ENCODE peak calls at places on chromosomes 1 and 21, in seven cellular contexts. Y, O, N, W, S, F and C are unnamed samples.

GRCh38 chr21:37765501-37765900 is 150.8 kb downstream of the KCNJ6 start:
- DNase-seq in Y (no peak), O (no peak), N (no peak), W (no peak), S (no peak), F (no peak), C (peak)

GRCh38 chr1:90778487-90778886 is 61.4 kb upstream of the BARHL2 start:
- DNase-seq in Y (no peak), O (no peak), N (no peak), W (no peak), S (no peak), F (no peak), C (no peak)

GRCh38 chr1:162004441-162004950 is 19.2 kb downstream of the OLFML2B start:
- DNase-seq in Y (no peak), O (no peak), N (no peak), W (no peak), S (no peak), F (no peak), C (no peak)

GRCh38 chr1:67367370-67368345 is 60.0 kb downstream of the IL12RB2 start:
- DNase-seq in Y (peak), O (peak), N (peak), W (peak), S (no peak), F (peak), C (no peak)

GRCh38 chr1:22832414-22832786 is 121.8 kb downstream of the EPHB2 start:
- DNase-seq in Y (peak), O (no peak), N (no peak), W (peak), S (no peak), F (no peak), C (peak)

GRCh38 chr1:58879464-58879863 is 95.6 kb upstream of the JUN start:
- DNase-seq in Y (peak), O (no peak), N (no peak), W (no peak), S (no peak), F (no peak), C (no peak)

GRCh38 chr1:166511754-166512153 is 327.5 kb upstream of the POGK start:
- DNase-seq in Y (no peak), O (no peak), N (no peak), W (no peak), S (no peak), F (no peak), C (peak)

GRCh38 chr1:192763243-192763642 is 45.6 kb upstream of the RGS2 start:
- DNase-seq in Y (peak), O (no peak), N (no peak), W (no peak), S (no peak), F (no peak), C (peak)

GRCh38 chr1:48680411-48681035 is 96.2 kb downstream of the BEND5 start:
- DNase-seq in Y (no peak), O (no peak), N (no peak), W (no peak), S (no peak), F (no peak), C (no peak)

GRCh38 chr1:184489908-184490307 is 103.1 kb downstream of the C1orf21 start:
- DNase-seq in Y (no peak), O (no peak), N (no peak), W (no peak), S (no peak), F (no peak), C (no peak)

GRCh38 chr1:193190096-193190744 is 3.8 kb upstream of the B3GALT2 start:
- DNase-seq in Y (peak), O (no peak), N (no peak), W (peak), S (no peak), F (no peak), C (no peak)

GRCh38 chr1:204268101-204268500 is 54.3 kb upstream of the GOLT1A start:
- DNase-seq in Y (no peak), O (no peak), N (no peak), W (no peak), S (no peak), F (no peak), C (no peak)

GRCh38 chr1:52423771-52424170 is 19.4 kb downstream of the PRPF38A start:
- DNase-seq in Y (no peak), O (no peak), N (no peak), W (no peak), S (no peak), F (no peak), C (no peak)

GRCh38 chr1:226403522-226404034 is 4.3 kb downstream of the PARP1 start:
- DNase-seq in Y (peak), O (no peak), N (no peak), W (no peak), S (no peak), F (no peak), C (no peak)

DNA sequence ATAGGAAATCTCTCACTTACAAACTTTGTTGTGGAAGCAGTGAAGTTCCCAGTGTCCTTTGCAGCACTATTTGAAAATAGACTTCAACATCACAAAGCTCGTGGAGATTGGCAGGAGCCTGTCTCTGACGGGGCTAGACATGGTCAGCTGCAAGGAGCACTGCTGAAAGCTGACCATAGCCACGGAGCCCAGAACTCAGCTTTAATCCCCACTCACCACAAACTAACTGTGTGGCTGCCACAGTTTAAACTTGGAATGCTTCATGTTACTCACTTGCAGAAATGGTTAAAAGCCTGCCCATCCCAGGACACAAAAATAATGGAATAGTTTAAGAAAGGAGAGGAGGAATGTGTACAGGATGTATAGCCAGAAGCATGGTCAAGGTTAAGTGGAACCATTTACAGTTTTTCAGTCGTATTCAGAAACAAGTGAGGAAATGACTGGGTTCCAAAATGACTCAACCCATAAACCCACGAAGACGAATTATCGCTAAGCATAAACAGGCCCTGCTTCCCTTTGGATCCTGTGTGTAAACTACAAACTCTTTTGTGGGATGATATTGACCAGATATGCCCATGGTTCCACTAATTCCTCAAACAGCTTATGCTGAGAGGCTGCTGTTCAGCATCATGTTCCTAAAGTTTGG is 18.2 kb downstream of the DNALI1 start:
- DNase-seq in Y (peak), O (no peak), N (no peak), W (no peak), S (no peak), F (no peak), C (no peak)
- H3K27ac ChIP-seq in Y (peak), O (no peak), N (no peak), W (no peak), S (no peak), F (no peak), C (peak)

DNA sequence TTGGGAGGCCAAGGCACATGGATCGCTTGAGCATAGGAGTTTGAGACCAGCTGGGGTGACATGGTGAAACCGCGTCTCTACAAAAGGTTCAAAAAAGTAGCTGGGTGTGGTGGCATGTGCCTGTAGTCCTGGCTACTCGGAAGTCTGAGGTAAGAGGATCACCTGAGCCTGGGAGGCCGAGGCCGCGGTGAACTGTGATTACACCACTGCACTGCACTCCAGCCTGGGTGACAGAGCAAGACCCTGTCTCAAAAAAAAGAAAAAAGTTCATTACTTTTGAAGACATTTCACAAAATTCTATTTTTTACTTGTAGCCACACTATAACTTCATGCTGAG is 2.1 kb upstream of the DENND2C start:
- DNase-seq in Y (no peak), O (no peak), N (no peak), W (no peak), S (no peak), F (no peak), C (no peak)
- H3K27ac ChIP-seq in Y (no peak), O (no peak), N (no peak), W (no peak), S (peak), F (no peak), C (peak)

GRCh38 chr21:43654806-43655489 is 4.3 kb downstream of the HSF2BP start:
- DNase-seq in Y (peak), O (no peak), N (no peak), W (no peak), S (no peak), F (no peak), C (no peak)

GRCh38 chr21:43659136-43660000 is at the start of the genes HSF2BP and RRP1B:
- DNase-seq in Y (peak), O (peak), N (peak), W (peak), S (peak), F (peak), C (no peak)

GRCh38 chr21:43657355-43658093 is 1.8 kb downstream of the HSF2BP start:
- DNase-seq in Y (no peak), O (no peak), N (peak), W (no peak), S (peak), F (peak), C (no peak)

GRCh38 chr21:43658769-43659135 is 536 bp downstream of the HSF2BP start:
- DNase-seq in Y (no peak), O (no peak), N (no peak), W (no peak), S (peak), F (peak), C (no peak)

DNA sequence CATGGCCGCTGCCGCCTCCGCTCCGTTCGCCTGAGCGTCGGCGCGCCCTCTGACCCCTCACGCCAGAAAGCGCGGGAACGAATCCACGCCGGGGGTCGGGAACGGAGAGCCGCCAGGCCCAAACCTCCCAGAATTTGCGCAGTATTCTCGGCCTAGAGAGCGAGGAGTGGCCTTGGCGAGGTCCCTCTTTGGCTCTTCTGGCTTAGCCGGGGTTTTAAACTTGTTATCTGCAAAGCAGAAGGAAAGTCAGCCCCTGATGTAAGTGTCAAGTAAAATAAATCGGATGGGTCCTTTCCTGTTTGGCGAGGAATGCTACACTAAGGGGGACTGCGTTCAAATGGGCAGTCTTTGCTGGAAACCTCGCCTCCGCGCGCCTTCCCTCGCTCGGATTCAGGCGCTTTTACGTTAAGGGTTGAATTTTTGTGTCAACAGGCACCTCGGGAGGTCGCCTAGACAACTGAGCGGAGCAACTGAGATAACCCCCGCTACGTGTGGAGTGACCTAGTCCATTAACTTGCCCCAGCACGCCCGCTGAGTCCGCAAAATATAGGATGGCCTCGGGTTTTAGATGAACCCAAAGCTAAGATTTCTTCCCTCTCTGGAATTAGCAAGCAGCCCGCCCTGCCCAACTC is 1.1 kb downstream of the HSF2BP start:
- DNase-seq in Y (no peak), O (no peak), N (no peak), W (no peak), S (no peak), F (no peak), C (no peak)
- H3K27ac ChIP-seq in Y (no peak), O (no peak), N (peak), W (peak), S (no peak), F (peak), C (no peak)

GRCh38 chr1:61141288-61142044 is 59.1 kb downstream of the NFIA start:
- DNase-seq in Y (peak), O (no peak), N (no peak), W (peak), S (no peak), F (no peak), C (peak)

GRCh38 chr1:61142726-61143500 is 60.6 kb downstream of the NFIA start:
- DNase-seq in Y (no peak), O (peak), N (no peak), W (no peak), S (no peak), F (no peak), C (peak)

GRCh38 chr1:61140056-61140549 is 57.7 kb downstream of the NFIA start:
- DNase-seq in Y (no peak), O (no peak), N (no peak), W (no peak), S (no peak), F (no peak), C (no peak)

GRCh38 chr1:61139324-61140055 is 57.1 kb downstream of the NFIA start:
- DNase-seq in Y (peak), O (no peak), N (no peak), W (peak), S (no peak), F (no peak), C (peak)

DNA sequence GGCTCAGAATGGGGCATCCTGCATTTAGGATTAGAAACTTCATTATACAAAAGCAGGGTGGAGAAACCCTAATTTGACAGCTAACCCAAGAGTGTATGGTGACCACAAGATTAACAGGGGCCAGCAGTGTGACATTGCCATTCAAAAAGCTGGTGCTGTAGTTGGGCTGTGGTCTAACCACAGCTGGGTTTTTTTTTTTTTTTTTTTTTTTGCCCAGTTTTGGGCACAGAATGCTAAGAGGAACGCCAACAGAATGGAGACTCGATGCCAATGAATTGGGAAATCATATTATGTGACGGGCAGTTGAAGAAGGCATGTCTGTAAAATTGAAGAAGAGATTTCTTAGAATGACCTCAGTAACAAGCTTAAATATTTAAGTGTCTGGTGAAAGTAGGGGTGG is 58.4 kb downstream of the NFIA start:
- DNase-seq in Y (no peak), O (no peak), N (no peak), W (no peak), S (no peak), F (no peak), C (no peak)
- H3K27ac ChIP-seq in Y (no peak), O (no peak), N (peak), W (peak), S (peak), F (peak), C (peak)

GRCh38 chr1:211285196-211285595 is 26.0 kb downstream of the RCOR3 start:
- DNase-seq in Y (peak), O (no peak), N (no peak), W (no peak), S (no peak), F (no peak), C (no peak)

GRCh38 chr1:211279340-211279739 is 20.2 kb downstream of the RCOR3 start:
- DNase-seq in Y (no peak), O (no peak), N (no peak), W (no peak), S (no peak), F (no peak), C (no peak)

GRCh38 chr1:211282023-211282373 is 22.8 kb downstream of the RCOR3 start:
- DNase-seq in Y (no peak), O (no peak), N (no peak), W (no peak), S (no peak), F (no peak), C (no peak)

GRCh38 chr1:211281322-211282022 is 22.3 kb downstream of the RCOR3 start:
- DNase-seq in Y (peak), O (no peak), N (no peak), W (peak), S (no peak), F (no peak), C (no peak)

GRCh38 chr1:211280910-211281309 is 21.7 kb downstream of the RCOR3 start:
- DNase-seq in Y (no peak), O (no peak), N (no peak), W (no peak), S (no peak), F (no peak), C (no peak)
- H3K27ac ChIP-seq in Y (no peak), O (no peak), N (no peak), W (peak), S (peak), F (peak), C (no peak)

GRCh38 chr1:36986241-36986955 is 47.9 kb downstream of the GRIK3 start:
- DNase-seq in Y (no peak), O (no peak), N (no peak), W (no peak), S (no peak), F (no peak), C (no peak)
- H3K27ac ChIP-seq in Y (no peak), O (no peak), N (no peak), W (no peak), S (no peak), F (no peak), C (no peak)

GRCh38 chr1:1614204-1614953 is 921 bp upstream of the MIB2 start:
- DNase-seq in Y (peak), O (peak), N (peak), W (no peak), S (peak), F (peak), C (peak)
- H3K27ac ChIP-seq in Y (peak), O (peak), N (peak), W (peak), S (peak), F (peak), C (peak)

GRCh38 chr1:231376875-231377549 is 38.9 kb downstream of the SPRTN start:
- DNase-seq in Y (no peak), O (no peak), N (no peak), W (no peak), S (no peak), F (no peak), C (no peak)
- H3K27ac ChIP-seq in Y (no peak), O (peak), N (no peak), W (peak), S (peak), F (no peak), C (no peak)

GRCh38 chr1:19591482-19592093 is 52.5 kb upstream of the NBL1 start:
- DNase-seq in Y (no peak), O (no peak), N (no peak), W (no peak), S (no peak), F (no peak), C (no peak)
- H3K27ac ChIP-seq in Y (no peak), O (no peak), N (no peak), W (no peak), S (no peak), F (no peak), C (no peak)